ENCODE peak calls at places on chromosomes 4 and X, in six cellular contexts. One of them, this sample, is unnamed.

GRCh38 chr4:127732623-127733199 is 2.5 kb downstream of the SLC25A31 start:
- DNase-seq in stimulated activated naive CD4-positive, alpha-beta T cell treated with Interleukin-2 at 50 U/mL for 16 hours: no peak
- DNase-seq in D341Med: peak
- DNase-seq in NCI-H69: peak
- DNase-seq in A549: peak
- DNase-seq in neural crest cell: no peak
- DNase-seq in this sample: peak

GRCh38 chrX:120305531-120306145 is 5.6 kb downstream of the TMEM255A start:
- DNase-seq in A549: no peak
- DNase-seq in stimulated activated naive CD4-positive, alpha-beta T cell treated with Interleukin-2 at 50 U/mL for 16 hours: no peak
- DNase-seq in D341Med: no peak
- DNase-seq in neural crest cell: no peak
- DNase-seq in NCI-H69: no peak
- DNase-seq in this sample: no peak

GRCh38 chr4:154230091-154230490 is 261.5 kb downstream of the DCHS2 start:
- DNase-seq in stimulated activated naive CD4-positive, alpha-beta T cell treated with Interleukin-2 at 50 U/mL for 16 hours: no peak
- DNase-seq in NCI-H69: no peak
- DNase-seq in neural crest cell: no peak
- DNase-seq in D341Med: no peak
- DNase-seq in A549: no peak
- DNase-seq in this sample: no peak

GRCh38 chr4:74364649-74365491 is at the start of gene EREG:
- DNase-seq in neural crest cell: peak
- DNase-seq in stimulated activated naive CD4-positive, alpha-beta T cell treated with Interleukin-2 at 50 U/mL for 16 hours: no peak
- DNase-seq in D341Med: no peak
- DNase-seq in A549: peak
- DNase-seq in NCI-H69: peak
- DNase-seq in this sample: no peak

GRCh38 chr4:107721436-107722090 is 1.5 kb upstream of the PAPSS1 start:
- DNase-seq in neural crest cell: no peak
- DNase-seq in A549: no peak
- DNase-seq in stimulated activated naive CD4-positive, alpha-beta T cell treated with Interleukin-2 at 50 U/mL for 16 hours: peak
- DNase-seq in D341Med: no peak
- DNase-seq in NCI-H69: peak
- DNase-seq in this sample: no peak

GRCh38 chr4:165628572-165628971 is 244.5 kb upstream of the TLL1 start:
- DNase-seq in A549: no peak
- DNase-seq in neural crest cell: no peak
- DNase-seq in NCI-H69: no peak
- DNase-seq in stimulated activated naive CD4-positive, alpha-beta T cell treated with Interleukin-2 at 50 U/mL for 16 hours: no peak
- DNase-seq in D341Med: no peak
- DNase-seq in this sample: no peak

GRCh38 chrX:49209434-49210251 is 9.7 kb upstream of the SYP start:
- DNase-seq in D341Med: no peak
- DNase-seq in neural crest cell: no peak
- DNase-seq in stimulated activated naive CD4-positive, alpha-beta T cell treated with Interleukin-2 at 50 U/mL for 16 hours: no peak
- DNase-seq in NCI-H69: peak
- DNase-seq in A549: no peak
- DNase-seq in this sample: no peak

GRCh38 chr4:57102050-57102564 is 8.1 kb downstream of the IGFBP7 start:
- DNase-seq in NCI-H69: no peak
- DNase-seq in stimulated activated naive CD4-positive, alpha-beta T cell treated with Interleukin-2 at 50 U/mL for 16 hours: no peak
- DNase-seq in D341Med: no peak
- DNase-seq in neural crest cell: no peak
- DNase-seq in A549: no peak
- DNase-seq in this sample: peak

GRCh38 chr4:76090241-76090691 is 15.8 kb downstream of the ART3 start:
- DNase-seq in neural crest cell: no peak
- DNase-seq in A549: no peak
- DNase-seq in stimulated activated naive CD4-positive, alpha-beta T cell treated with Interleukin-2 at 50 U/mL for 16 hours: no peak
- DNase-seq in D341Med: no peak
- DNase-seq in NCI-H69: no peak
- DNase-seq in this sample: peak

GRCh38 chr4:2395038-2395437 is 23.4 kb downstream of the ZFYVE28 start:
- DNase-seq in neural crest cell: no peak
- DNase-seq in D341Med: no peak
- DNase-seq in stimulated activated naive CD4-positive, alpha-beta T cell treated with Interleukin-2 at 50 U/mL for 16 hours: no peak
- DNase-seq in A549: no peak
- DNase-seq in NCI-H69: no peak
- DNase-seq in this sample: no peak